ENCODE peak calls at places on chromosomes 5 and 9, in ten cellular contexts. E is upper lobe of right lung, W is heart right ventricle, G is mesothelial cell of epicardium, V is nephron progenitor cell, X is A549, Z is WTC11, A is GM20000, L is foreskin keratinocyte, H is cardiac fibroblast. M is an unnamed sample.

GRCh38 chr9:2810424-2811075 is 33.3 kb downstream of the PUM3 start:
- DNase-seq in E (no peak), W (no peak), G (no peak), V (no peak), X (no peak), Z (no peak), A (no peak), L (no peak), H (no peak), M (no peak)

GRCh38 chr5:77104813-77105212 is 17.7 kb upstream of the ZBED3 start:
- DNase-seq in E (no peak), W (no peak), G (no peak), V (no peak), X (no peak), Z (no peak), A (no peak), L (no peak), H (no peak), M (no peak)

GRCh38 chr9:95008151-95008771 is 281.8 kb downstream of the AOPEP start:
- DNase-seq in E (no peak), W (no peak), G (no peak), V (peak; percentile 40), X (no peak), Z (no peak), A (no peak), L (no peak), H (peak; percentile 61), M (no peak)

GRCh38 chr9:37324691-37325490 is 97.6 kb upstream of the GRHPR start:
- DNase-seq in E (no peak), W (no peak), G (no peak), V (no peak), X (no peak), Z (no peak), A (no peak), L (no peak), H (no peak), M (no peak)

GRCh38 chr5:93721511-93721910 is 19.9 kb downstream of the POU5F2 start:
- DNase-seq in E (no peak), W (no peak), G (no peak), V (no peak), X (no peak), Z (no peak), A (no peak), L (no peak), H (no peak), M (no peak)

GRCh38 chr5:66149950-66150349 is 5.8 kb downstream of the SREK1 start:
- DNase-seq in E (no peak), W (no peak), G (no peak), V (no peak), X (no peak), Z (no peak), A (no peak), L (no peak), H (peak; percentile 42), M (no peak)

GRCh38 chr5:162391848-162392247 is 324.3 kb downstream of the GABRG2 start:
- DNase-seq in E (no peak), W (no peak), G (no peak), V (no peak), X (no peak), Z (no peak), A (no peak), L (no peak), H (no peak), M (no peak)

GRCh38 chr9:136234597-136234996 is 11.0 kb downstream of the QSOX2 start:
- DNase-seq in E (no peak), W (no peak), G (no peak), V (no peak), X (no peak), Z (no peak), A (no peak), L (no peak), H (no peak), M (no peak)

GRCh38 chr9:18997151-18997550 is 35.9 kb downstream of the SAXO1 start:
- DNase-seq in E (no peak), W (no peak), G (no peak), V (no peak), X (no peak), Z (no peak), A (no peak), L (no peak), H (no peak), M (no peak)

GRCh38 chr5:135538261-135538660 is 2.5 kb upstream of the NEUROG1 start:
- DNase-seq in E (no peak), W (no peak), G (no peak), V (no peak), X (no peak), Z (no peak), A (no peak), L (no peak), H (no peak), M (no peak)

GRCh38 chr5:69091771-69092170 is 2.0 kb upstream of the SLC30A5 start:
- DNase-seq in E (no peak), W (no peak), G (no peak), V (no peak), X (no peak), Z (no peak), A (no peak), L (no peak), H (no peak), M (no peak)

GRCh38 chr5:74021090-74021489 is 395.1 kb downstream of the ARHGEF28 start:
- DNase-seq in E (no peak), W (no peak), G (no peak), V (no peak), X (no peak), Z (no peak), A (no peak), L (no peak), H (no peak), M (no peak)

GRCh38 chr9:114634387-114634786 is 23.2 kb downstream of the TEX53 start:
- DNase-seq in E (no peak), W (no peak), G (no peak), V (no peak), X (no peak), Z (no peak), A (no peak), L (no peak), H (no peak), M (no peak)

GRCh38 chr9:136947955-136948510 is 3.0 kb downstream of the C8G start:
- DNase-seq in E (peak; percentile 83), W (peak; percentile 67), G (no peak), V (peak; percentile 73), X (peak; percentile 71), Z (peak; percentile 74), A (peak; percentile 76), L (no peak), H (peak; percentile 49), M (peak; percentile 65)

GRCh38 chr9:69971643-69972449 is 71.8 kb upstream of the MAMDC2 start:
- DNase-seq in E (peak; percentile 82), W (peak; percentile 63), G (peak; percentile 37), V (peak; percentile 72), X (peak; percentile 60), Z (peak; percentile 83), A (peak; percentile 58), L (no peak), H (peak; percentile 80), M (peak; percentile 67)

GRCh38 chr9:549425-549997 is 292.0 kb upstream of the DMRT1 start:
- DNase-seq in E (no peak), W (no peak), G (no peak), V (no peak), X (no peak), Z (no peak), A (no peak), L (no peak), H (no peak), M (no peak)

GRCh38 chr9:17942498-17942897 is 363.6 kb downstream of the SH3GL2 start:
- DNase-seq in E (no peak), W (no peak), G (no peak), V (no peak), X (no peak), Z (no peak), A (no peak), L (no peak), H (no peak), M (no peak)

GRCh38 chr5:145859897-145860296 is 12.9 kb downstream of the GRXCR2 start:
- DNase-seq in E (no peak), W (no peak), G (no peak), V (no peak), X (no peak), Z (no peak), A (no peak), L (no peak), H (no peak), M (no peak)
- TF ChIP-seq CTCF in E (no peak), W (no peak), G (peak; percentile 39), V (peak; percentile 24), X (no peak), Z (no peak), A (no peak), L (peak; percentile 37), H (no peak), M (no peak)

GRCh38 chr5:106843812-106844416 is 826.8 kb downstream of the EFNA5 start:
- DNase-seq in E (no peak), W (no peak), G (no peak), V (no peak), X (peak; percentile 12), Z (no peak), A (no peak), L (peak; percentile 18), H (peak; percentile 27), M (peak; percentile 28)
- TF ChIP-seq CTCF in E (no peak), W (peak; percentile 12), G (no peak), V (peak; percentile 22), X (peak; percentile 16), Z (peak; percentile 22), A (no peak), L (peak; percentile 55), H (no peak), M (peak; percentile 25)

GRCh38 chr5:168528521-168529360 is at the start of gene FBLL1:
- DNase-seq in E (no peak), W (peak; percentile 23), G (no peak), V (peak; percentile 89), X (no peak), Z (peak; percentile 80), A (peak; percentile 65), L (no peak), H (peak; percentile 23), M (peak; percentile 59)
- TF ChIP-seq CTCF in E (no peak), W (no peak), G (no peak), V (no peak), X (no peak), Z (no peak), A (no peak), L (no peak), H (no peak), M (no peak)

DNA sequence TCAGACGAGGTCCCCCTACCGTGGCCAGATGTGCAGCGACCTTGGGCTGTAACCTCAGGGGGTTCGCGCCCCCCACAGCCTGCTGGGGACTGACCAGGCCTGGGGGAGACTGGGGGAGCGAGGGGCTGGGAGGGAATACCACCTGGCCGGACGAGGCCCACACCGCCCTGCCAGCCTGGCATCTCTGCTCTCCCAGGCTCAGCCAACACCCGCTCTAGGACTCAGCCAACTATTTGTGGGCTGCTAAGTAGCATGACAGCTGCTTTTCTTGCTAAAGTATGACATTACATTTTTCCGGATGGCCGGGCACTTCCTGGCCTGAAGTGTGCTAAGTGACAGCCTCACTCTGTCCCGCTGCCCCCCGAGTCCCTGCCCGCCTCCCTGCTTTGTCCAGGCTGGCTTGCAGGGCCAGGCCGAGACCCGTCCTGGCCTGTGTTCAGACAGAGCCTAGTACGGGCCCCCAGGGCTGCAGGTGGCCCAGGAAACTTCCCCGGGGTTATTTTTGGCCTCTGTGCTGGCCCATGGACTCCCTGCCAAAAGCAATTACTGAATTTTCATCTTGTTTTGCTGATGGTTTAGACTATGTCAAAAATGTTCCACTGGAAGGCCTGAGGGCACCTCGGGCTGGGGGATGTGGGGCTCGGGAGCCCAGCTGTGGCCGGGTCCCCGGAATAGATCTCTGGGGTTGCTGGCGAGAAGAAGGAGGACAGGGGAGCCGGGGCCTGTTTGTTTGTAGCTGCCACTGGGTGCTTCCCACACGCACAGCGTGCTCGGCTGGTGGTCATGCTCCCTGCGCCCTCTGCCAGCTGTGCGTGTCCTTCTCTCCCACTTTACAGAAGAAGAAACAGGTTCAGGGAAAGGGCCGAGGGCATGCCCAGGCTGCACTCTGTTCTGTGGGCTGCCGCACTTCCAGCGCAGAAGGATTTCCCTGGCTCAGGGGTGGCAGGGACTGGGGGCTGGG is 13.4 kb upstream of the SLC2A6 start:
- DNase-seq in E (no peak), W (no peak), G (no peak), V (no peak), X (no peak), Z (no peak), A (no peak), L (no peak), H (no peak), M (no peak)
- TF ChIP-seq CTCF in E (no peak), W (no peak), G (no peak), V (no peak), X (no peak), Z (no peak), A (no peak), L (no peak), H (no peak), M (no peak)